ENCODE peak calls at places on chromosomes 16 and 17, in five cellular contexts. K is HFF-Myc, R is mucosa of descending colon, F is GM12865, H is mammary epithelial cell. D is an unnamed sample.
A peak's percentile ranks its signal among the peaks of the same experiment; 100 is the strongest.

GRCh38 chr16:20971420-20971819 is 70.8 kb downstream of the LYRM1 start:
- DNase-seq in R (no peak), F (no peak), K (no peak), H (peak; percentile 82), D (no peak)

GRCh38 chr16:81956213-81956948 is 54.9 kb downstream of the SDR42E1 start:
- DNase-seq in R (no peak), H (peak; percentile 73), F (no peak), K (no peak), D (no peak)

GRCh38 chr16:624522-625401 is 6.0 kb upstream of the WFIKKN1 start:
- DNase-seq in H (no peak), K (no peak), R (no peak), F (no peak), D (no peak)

GRCh38 chr16:24036614-24037013 is 200.8 kb downstream of the PRKCB start:
- DNase-seq in F (peak; percentile 52), R (no peak), H (peak; percentile 33), K (peak; percentile 9), D (peak; percentile 4)

GRCh38 chr17:81335388-81336157 is 40.5 kb upstream of the SLC38A10 start:
- DNase-seq in K (no peak), R (peak; percentile 83), F (no peak), H (no peak), D (no peak)

GRCh38 chr17:47239663-47240374 is 13.8 kb upstream of the ITGB3 start:
- DNase-seq in R (no peak), K (peak; percentile 86), H (peak; percentile 96), F (peak; percentile 43), D (no peak)

GRCh38 chr17:15271731-15272130 is 6.6 kb upstream of the PMP22 start:
- DNase-seq in R (no peak), K (no peak), F (no peak), H (no peak), D (no peak)

GRCh38 chr16:49464877-49465504 is 91.4 kb downstream of the C16orf78 start:
- DNase-seq in R (no peak), K (no peak), H (no peak), F (no peak), D (no peak)

GRCh38 chr17:55852734-55853133 is 101.9 kb downstream of the PCTP start:
- DNase-seq in K (no peak), F (peak; percentile 41), R (no peak), H (no peak), D (no peak)

GRCh38 chr17:83190601-83191387 is 111.4 kb downstream of the METRNL start:
- DNase-seq in K (no peak), F (no peak), R (peak; percentile 32), H (no peak), D (no peak)

GRCh38 chr16:31093132-31093703 is 1.4 kb downstream of the VKORC1 start:
- DNase-seq in F (no peak), R (no peak), K (no peak), H (peak; percentile 50), D (no peak)

GRCh38 chr17:3571043-3571900 is 13.7 kb upstream of the TRPV3 start:
- DNase-seq in K (no peak), R (no peak), F (no peak), H (no peak), D (no peak)

GRCh38 chr16:15601212-15601879 is 41.6 kb downstream of the MARF1 start:
- DNase-seq in R (no peak), K (no peak), F (no peak), H (no peak), D (no peak)

GRCh38 chr16:11583889-11584565 is 2.7 kb downstream of the LITAF start:
- DNase-seq in F (peak; percentile 68), R (peak; percentile 27), K (no peak), H (peak; percentile 20), D (no peak)

GRCh38 chr16:53433509-53433908 is 762 bp upstream of the RBL2 start:
- DNase-seq in R (no peak), F (no peak), H (peak; percentile 47), K (no peak), D (no peak)

GRCh38 chr17:47257651-47258339 is 4.2 kb downstream of the ITGB3 start:
- DNase-seq in R (no peak), K (no peak), H (peak; percentile 91), F (no peak), D (peak; percentile 77)

GRCh38 chr17:33511670-33512069 is 218.6 kb upstream of the ASIC2 start:
- DNase-seq in F (peak; percentile 29), R (no peak), K (no peak), H (no peak), D (no peak)

GRCh38 chr17:7840875-7841274 is 6.9 kb downstream of the KDM6B start:
- DNase-seq in K (no peak), F (no peak), H (no peak), R (no peak), D (no peak)
- H3K4me3 ChIP-seq in K (peak overlapping the region; percentile 89), F (peak overlapping the region; percentile 89), H (no peak overlapping the region), R (no peak overlapping the region), D (peak overlapping the region; percentile 70)

GRCh38 chr17:71959129-71959528 is 161.7 kb upstream of the SOX9 start:
- DNase-seq in F (peak; percentile 26), R (no peak), H (no peak), K (no peak), D (no peak)
- TF ChIP-seq CTCF in F (peak; percentile 36), R (no peak), H (peak; percentile 71), K (peak; percentile 46), D (peak; percentile 46)

GRCh38 chr16:72620348-72620747 is 427.6 kb downstream of the ZFHX3 start:
- DNase-seq in K (no peak), F (no peak), H (no peak), R (no peak), D (no peak)
- H3K4me3 ChIP-seq in K (no peak overlapping the region), F (no peak overlapping the region), H (no peak overlapping the region), R (no peak overlapping the region), D (no peak overlapping the region)

DNA sequence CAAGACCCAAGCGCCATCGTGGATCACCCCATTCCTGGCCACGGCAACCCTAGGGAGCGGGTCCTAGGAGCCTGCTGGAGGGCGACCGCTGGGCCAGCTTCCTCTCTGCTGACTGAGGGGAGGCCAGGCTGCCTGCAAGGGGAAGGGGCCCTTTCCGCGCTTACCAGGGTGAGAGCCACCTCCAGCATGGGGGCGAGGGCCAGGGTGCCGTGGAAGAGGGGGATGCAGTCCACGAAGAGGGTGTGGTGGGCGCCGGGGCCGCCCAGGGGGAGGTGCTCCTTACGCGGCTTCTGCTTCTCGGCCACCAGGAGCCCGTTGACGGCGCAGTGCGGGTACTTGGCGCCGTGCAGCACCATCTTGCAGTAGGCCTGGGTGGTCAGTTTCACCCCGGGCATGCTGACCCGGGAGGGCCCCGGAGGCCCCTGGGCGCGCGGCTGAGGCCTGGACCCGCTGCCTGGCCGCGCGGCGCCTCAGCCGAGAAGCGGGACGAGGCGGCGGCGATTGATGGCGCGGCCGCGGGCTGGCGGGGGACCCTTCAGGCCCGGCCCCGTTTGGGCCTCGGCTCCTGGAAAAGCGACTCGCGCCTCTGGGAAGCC is 345 bp downstream of the EMC8 start:
- DNase-seq in F (peak; percentile 53), K (no peak), H (peak; percentile 14), R (peak; percentile 71), D (no peak)
- TF ChIP-seq CTCF in F (no peak), K (no peak), H (no peak), R (no peak), D (no peak)

GRCh38 chr17:40554646-40555295 is 10.5 kb downstream of the CCR7 start:
- DNase-seq in F (peak; percentile 16), H (no peak), K (no peak), R (no peak), D (no peak)
- H3K4me3 ChIP-seq in F (no peak overlapping the region), H (no peak overlapping the region), K (no peak overlapping the region), R (no peak overlapping the region), D (no peak overlapping the region)

GRCh38 chr16:83439412-83439811 is 368.4 kb upstream of the HSBP1 start:
- DNase-seq in H (no peak), K (no peak), F (no peak), R (no peak), D (no peak)

GRCh38 chr16:83433201-83433600 is 374.6 kb upstream of the HSBP1 start:
- DNase-seq in F (no peak), R (no peak), K (no peak), H (peak; percentile 3), D (no peak)

GRCh38 chr16:83438326-83438725 is 369.5 kb upstream of the HSBP1 start:
- DNase-seq in R (no peak), F (no peak), H (no peak), K (no peak), D (no peak)

GRCh38 chr16:83441523-83441922 is 366.3 kb upstream of the HSBP1 start:
- DNase-seq in H (peak; percentile 36), R (no peak), K (no peak), F (no peak), D (no peak)

DNA sequence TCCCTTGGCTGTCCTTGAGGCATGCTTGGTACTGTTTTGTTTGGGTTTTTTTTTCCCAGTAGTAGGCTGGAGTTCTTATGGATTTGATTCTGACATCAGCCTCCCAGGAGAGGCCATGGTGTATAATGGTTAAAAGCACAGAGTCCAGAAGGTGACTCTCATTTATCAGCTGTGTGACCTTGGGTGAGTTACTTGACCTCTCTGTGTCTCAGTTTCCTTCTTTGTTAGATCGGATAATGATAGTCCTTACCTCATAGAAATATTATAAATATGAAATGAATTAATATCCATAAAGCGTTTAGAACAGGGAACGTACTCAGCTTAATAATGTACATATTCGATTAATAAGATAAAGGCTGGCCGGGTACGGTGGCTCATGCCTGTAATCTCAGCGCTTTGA is 370.7 kb upstream of the HSBP1 start:
- DNase-seq in K (no peak), R (no peak), F (no peak), H (no peak), D (no peak)
- TF ChIP-seq CTCF in K (no peak), R (no peak), F (no peak), H (no peak), D (no peak)

DNA sequence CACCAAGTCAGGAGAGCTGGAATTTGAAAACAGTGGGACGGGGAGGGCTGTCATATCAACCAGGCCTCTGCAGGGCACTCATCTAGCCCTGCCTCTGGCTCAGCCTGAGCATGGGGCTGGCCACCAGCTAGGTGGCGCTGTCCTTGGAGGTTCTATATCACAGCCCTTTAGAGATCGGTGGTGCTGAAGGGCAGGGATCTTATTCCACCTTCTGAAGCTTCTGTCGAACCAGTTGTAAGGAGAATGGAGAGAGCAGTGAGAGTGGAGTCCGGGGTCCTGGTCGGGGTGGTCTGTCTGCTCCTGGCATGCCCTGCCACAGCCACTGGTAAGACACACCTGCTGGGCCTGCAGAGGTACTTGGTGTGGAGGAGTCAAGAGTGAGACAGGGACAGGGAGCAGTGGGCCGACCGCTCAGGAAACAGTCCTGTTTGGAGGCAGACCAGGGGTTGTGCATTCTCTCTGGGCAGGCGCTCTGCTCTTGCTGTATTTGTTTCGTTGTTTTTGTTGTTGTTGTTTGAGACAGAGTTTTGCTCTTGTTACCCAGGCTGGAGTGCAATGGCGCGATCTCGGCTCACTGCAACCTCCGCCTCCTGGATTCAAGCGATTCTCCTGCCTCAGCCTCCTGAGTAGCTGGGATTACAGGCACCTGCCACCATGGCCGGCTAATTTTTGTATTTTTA is at the start of gene CES3:
- DNase-seq in R (peak; percentile 88), H (peak; percentile 41), K (peak; percentile 29), F (peak; percentile 80), D (peak; percentile 32)
- H3K4me3 ChIP-seq in R (no peak within 1 kb of the TSS), H (no peak within 1 kb of the TSS), K (no peak within 1 kb of the TSS), F (no peak within 1 kb of the TSS), D (no peak within 1 kb of the TSS)

GRCh38 chr17:64496786-64497564 is at the start of gene POLG2:
- DNase-seq in R (peak; percentile 97), K (peak; percentile 79), H (peak; percentile 93), F (peak; percentile 97), D (peak; percentile 82)
- TF ChIP-seq CTCF in R (no peak), K (peak; percentile 55), H (peak; percentile 70), F (peak; percentile 59), D (peak; percentile 66)

D was measured in astrocyte of the cerebellum.